ENCODE peak calls at places on chromosomes 3 and 15, in eight cellular contexts. One of them, this sample, is unnamed. For H3K4me1, the result is how much of the 10 kb centered on the place peaks cover.

GRCh38 chr3:17023006-17023664 is 138.4 kb downstream of the PLCL2 start:
- DNase-seq in tibial nerve: no peak
- DNase-seq in neural progenitor cell: no peak
- DNase-seq in mammary epithelial cell: peak
- DNase-seq in neuronal stem cell: no peak
- DNase-seq in ovary: no peak
- DNase-seq in OCI-LY7: no peak
- DNase-seq in IMR-90: peak
- DNase-seq in this sample: no peak

GRCh38 chr3:82293867-82294266 is 532.4 kb upstream of the GBE1 start:
- DNase-seq in tibial nerve: no peak
- DNase-seq in neural progenitor cell: no peak
- DNase-seq in mammary epithelial cell: no peak
- DNase-seq in neuronal stem cell: no peak
- DNase-seq in ovary: no peak
- DNase-seq in OCI-LY7: no peak
- DNase-seq in IMR-90: no peak
- DNase-seq in this sample: no peak

GRCh38 chr3:41508063-41508696 is 308.9 kb downstream of the CTNNB1 start:
- DNase-seq in tibial nerve: no peak
- DNase-seq in neural progenitor cell: no peak
- DNase-seq in mammary epithelial cell: peak
- DNase-seq in neuronal stem cell: no peak
- DNase-seq in ovary: no peak
- DNase-seq in OCI-LY7: no peak
- DNase-seq in IMR-90: no peak
- DNase-seq in this sample: no peak

GRCh38 chr15:84962975-84963374 is 18.7 kb upstream of the PDE8A start:
- DNase-seq in tibial nerve: no peak
- DNase-seq in neural progenitor cell: no peak
- DNase-seq in mammary epithelial cell: no peak
- DNase-seq in neuronal stem cell: no peak
- DNase-seq in ovary: no peak
- DNase-seq in OCI-LY7: no peak
- DNase-seq in IMR-90: no peak
- DNase-seq in this sample: no peak

GRCh38 chr3:186268616-186269448 is 93.2 kb downstream of the DGKG start:
- DNase-seq in tibial nerve: no peak
- DNase-seq in neural progenitor cell: peak
- DNase-seq in mammary epithelial cell: no peak
- DNase-seq in neuronal stem cell: no peak
- DNase-seq in ovary: no peak
- DNase-seq in OCI-LY7: no peak
- DNase-seq in IMR-90: peak
- DNase-seq in this sample: no peak

GRCh38 chr3:66561374-66561773 is 60.6 kb upstream of the LRIG1 start:
- DNase-seq in tibial nerve: no peak
- DNase-seq in neural progenitor cell: no peak
- DNase-seq in mammary epithelial cell: no peak
- DNase-seq in neuronal stem cell: no peak
- DNase-seq in ovary: no peak
- DNase-seq in OCI-LY7: no peak
- DNase-seq in IMR-90: peak
- DNase-seq in this sample: no peak

GRCh38 chr15:69893863-69894262 is 203.9 kb downstream of the TLE3 start:
- DNase-seq in tibial nerve: no peak
- DNase-seq in neural progenitor cell: peak
- DNase-seq in mammary epithelial cell: peak
- DNase-seq in neuronal stem cell: no peak
- DNase-seq in ovary: no peak
- DNase-seq in OCI-LY7: no peak
- DNase-seq in IMR-90: peak
- DNase-seq in this sample: peak

GRCh38 chr3:171874251-171874679 is 31.1 kb downstream of the TMEM212 start:
- DNase-seq in tibial nerve: no peak
- DNase-seq in neural progenitor cell: no peak
- DNase-seq in mammary epithelial cell: peak
- DNase-seq in neuronal stem cell: no peak
- DNase-seq in ovary: no peak
- DNase-seq in OCI-LY7: no peak
- DNase-seq in IMR-90: peak
- DNase-seq in this sample: no peak

GRCh38 chr15:50262533-50262932 is 3.0 kb downstream of the HDC start:
- DNase-seq in tibial nerve: no peak
- DNase-seq in neural progenitor cell: no peak
- DNase-seq in mammary epithelial cell: no peak
- DNase-seq in neuronal stem cell: no peak
- DNase-seq in ovary: no peak
- DNase-seq in OCI-LY7: no peak
- DNase-seq in IMR-90: no peak
- DNase-seq in this sample: no peak

GRCh38 chr3:125003369-125003853 is 52.4 kb downstream of the HEG1 start:
- DNase-seq in tibial nerve: no peak
- DNase-seq in neural progenitor cell: no peak
- DNase-seq in mammary epithelial cell: no peak
- DNase-seq in neuronal stem cell: no peak
- DNase-seq in ovary: peak
- DNase-seq in OCI-LY7: no peak
- DNase-seq in IMR-90: peak
- DNase-seq in this sample: peak

GRCh38 chr3:47932431-47932830 is 83.8 kb downstream of the MAP4 start:
- DNase-seq in tibial nerve: no peak
- DNase-seq in neural progenitor cell: no peak
- DNase-seq in mammary epithelial cell: no peak
- DNase-seq in neuronal stem cell: no peak
- DNase-seq in ovary: no peak
- DNase-seq in OCI-LY7: no peak
- DNase-seq in IMR-90: peak
- DNase-seq in this sample: no peak

GRCh38 chr3:52472239-52472783 is 16.9 kb downstream of the NISCH start:
- DNase-seq in tibial nerve: no peak
- DNase-seq in neural progenitor cell: no peak
- DNase-seq in mammary epithelial cell: no peak
- DNase-seq in neuronal stem cell: no peak
- DNase-seq in ovary: no peak
- DNase-seq in OCI-LY7: no peak
- DNase-seq in IMR-90: no peak
- DNase-seq in this sample: no peak

GRCh38 chr3:59894425-59895146 is 844.8 kb upstream of the CFAP20DC start:
- DNase-seq in tibial nerve: no peak
- DNase-seq in neural progenitor cell: no peak
- DNase-seq in mammary epithelial cell: no peak
- DNase-seq in neuronal stem cell: no peak
- DNase-seq in ovary: no peak
- DNase-seq in OCI-LY7: no peak
- DNase-seq in IMR-90: no peak
- DNase-seq in this sample: no peak

DNA sequence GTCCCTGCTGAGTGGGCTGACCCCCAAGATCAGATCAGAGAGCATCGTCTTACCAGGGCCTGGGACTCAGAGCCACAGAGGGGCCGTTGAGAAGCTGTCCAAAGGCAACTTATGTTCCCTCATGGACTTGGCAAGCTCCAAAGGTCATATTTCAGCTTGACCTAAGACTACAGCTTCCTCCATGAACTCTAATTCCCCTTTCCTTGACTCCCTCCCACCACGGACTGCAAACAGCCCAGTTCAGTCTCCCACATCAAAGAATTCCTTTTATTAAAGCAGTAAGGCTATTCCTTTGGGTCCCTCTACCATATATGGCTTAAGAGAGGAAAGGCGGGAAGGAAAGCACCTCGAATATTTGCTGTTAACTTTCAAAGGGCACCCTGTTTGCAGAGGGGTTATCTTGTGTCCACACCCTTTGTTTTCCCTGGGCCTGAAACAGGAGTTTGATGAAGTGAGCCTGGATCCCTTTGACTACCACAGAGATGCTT is 146.1 kb upstream of the THBS1 start:
- DNase-seq in tibial nerve: no peak
- DNase-seq in neural progenitor cell: no peak
- DNase-seq in mammary epithelial cell: no peak
- DNase-seq in neuronal stem cell: no peak
- DNase-seq in ovary: peak
- DNase-seq in OCI-LY7: no peak
- DNase-seq in IMR-90: no peak
- DNase-seq in this sample: peak
- H3K4me1 ChIP-seq in tibial nerve: under half
- H3K4me1 ChIP-seq in neural progenitor cell: under half
- H3K4me1 ChIP-seq in mammary epithelial cell: under half
- H3K4me1 ChIP-seq in neuronal stem cell: under half
- H3K4me1 ChIP-seq in ovary: under half
- H3K4me1 ChIP-seq in OCI-LY7: under half
- H3K4me1 ChIP-seq in IMR-90: under half
- H3K4me1 ChIP-seq in this sample: under half

DNA sequence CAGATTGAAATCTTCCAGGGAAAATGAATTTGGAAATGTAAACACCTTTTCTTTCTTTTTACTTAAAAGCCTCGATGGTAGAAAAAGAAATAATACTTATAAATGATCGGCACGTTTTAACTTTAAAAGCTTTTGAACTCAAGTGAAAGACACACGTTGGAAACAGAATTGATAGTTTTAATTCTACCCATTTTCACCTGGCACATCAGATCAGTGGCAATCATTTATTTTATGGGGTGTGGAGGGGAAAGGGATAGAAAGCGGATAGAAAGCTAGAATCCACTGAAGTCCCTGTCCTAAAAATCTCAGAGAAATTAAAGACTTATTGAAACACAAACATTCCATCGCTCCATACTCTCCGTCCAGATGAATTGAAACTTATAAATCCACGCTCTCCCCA is 8.4 kb upstream of the MEIS2 start:
- DNase-seq in tibial nerve: no peak
- DNase-seq in neural progenitor cell: no peak
- DNase-seq in mammary epithelial cell: no peak
- DNase-seq in neuronal stem cell: no peak
- DNase-seq in ovary: no peak
- DNase-seq in OCI-LY7: no peak
- DNase-seq in IMR-90: no peak
- DNase-seq in this sample: no peak
- H3K27ac ChIP-seq in tibial nerve: no peak
- H3K27ac ChIP-seq in neural progenitor cell: no peak
- H3K27ac ChIP-seq in mammary epithelial cell: no peak
- H3K27ac ChIP-seq in neuronal stem cell: no peak
- H3K27ac ChIP-seq in ovary: no peak
- H3K27ac ChIP-seq in OCI-LY7: no peak
- H3K27ac ChIP-seq in IMR-90: no peak
- H3K27ac ChIP-seq in this sample: no peak

GRCh38 chr3:112646623-112647022 is 5.7 kb upstream of the CCDC80 start:
- DNase-seq in tibial nerve: no peak
- DNase-seq in neural progenitor cell: no peak
- DNase-seq in mammary epithelial cell: no peak
- DNase-seq in neuronal stem cell: no peak
- DNase-seq in ovary: no peak
- DNase-seq in OCI-LY7: no peak
- DNase-seq in IMR-90: no peak
- DNase-seq in this sample: no peak
- H3K4me1 ChIP-seq in tibial nerve: under half
- H3K4me1 ChIP-seq in neural progenitor cell: under half
- H3K4me1 ChIP-seq in mammary epithelial cell: half or more
- H3K4me1 ChIP-seq in neuronal stem cell: under half
- H3K4me1 ChIP-seq in ovary: under half
- H3K4me1 ChIP-seq in OCI-LY7: under half
- H3K4me1 ChIP-seq in IMR-90: under half
- H3K4me1 ChIP-seq in this sample: under half

DNA sequence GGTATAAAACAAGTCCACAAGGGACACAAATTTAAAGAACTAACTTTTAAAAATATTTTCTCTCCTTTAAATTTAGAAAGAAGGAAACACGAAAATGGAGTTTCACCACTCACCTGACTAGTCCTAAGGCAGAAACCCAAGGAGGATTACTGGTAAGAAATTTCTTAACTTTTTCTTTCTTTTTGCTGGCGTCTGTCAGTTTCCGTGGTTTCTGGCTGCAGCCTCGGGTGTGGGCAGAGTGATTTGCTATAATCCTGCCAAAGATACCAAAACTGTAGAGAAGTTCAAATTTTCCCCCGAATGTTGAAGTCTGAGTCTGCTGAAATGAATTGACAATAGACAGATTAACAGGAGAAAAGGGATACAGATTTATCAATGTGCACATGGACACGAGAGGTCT is 843.6 kb upstream of the ALCAM start:
- DNase-seq in tibial nerve: no peak
- DNase-seq in neural progenitor cell: no peak
- DNase-seq in mammary epithelial cell: no peak
- DNase-seq in neuronal stem cell: no peak
- DNase-seq in ovary: no peak
- DNase-seq in OCI-LY7: peak
- DNase-seq in IMR-90: no peak
- DNase-seq in this sample: no peak
- H3K27ac ChIP-seq in tibial nerve: no peak
- H3K27ac ChIP-seq in neural progenitor cell: no peak
- H3K27ac ChIP-seq in mammary epithelial cell: no peak
- H3K27ac ChIP-seq in neuronal stem cell: no peak
- H3K27ac ChIP-seq in ovary: no peak
- H3K27ac ChIP-seq in OCI-LY7: peak
- H3K27ac ChIP-seq in IMR-90: no peak
- H3K27ac ChIP-seq in this sample: no peak

This sample was measured in right cardiac atrium.